ENCODE peak calls at places on chromosome 4, in ten cellular contexts. One of them, this sample, is unnamed.

GRCh38 chr4:144421056-144421455 is 224.9 kb upstream of the HHIP start:
- DNase-seq in OCI-LY7: no peak
- DNase-seq in C1 segment of cervical spinal cord: no peak
- DNase-seq in memory B cell: no peak
- DNase-seq in SJSA1: no peak
- DNase-seq in CD4-positive, alpha-beta T cell: no peak
- DNase-seq in occipital lobe: no peak
- DNase-seq in lower lobe of right lung: no peak
- DNase-seq in CD8-positive, alpha-beta T cell: no peak
- DNase-seq in fibroblast of lung: no peak
- DNase-seq in this sample: no peak

GRCh38 chr4:123350726-123351125 is 45.9 kb upstream of the SPRY1 start:
- DNase-seq in lower lobe of right lung: no peak
- DNase-seq in fibroblast of lung: no peak
- DNase-seq in SJSA1: no peak
- DNase-seq in CD4-positive, alpha-beta T cell: no peak
- DNase-seq in OCI-LY7: no peak
- DNase-seq in C1 segment of cervical spinal cord: no peak
- DNase-seq in occipital lobe: no peak
- DNase-seq in CD8-positive, alpha-beta T cell: no peak
- DNase-seq in memory B cell: no peak
- DNase-seq in this sample: no peak

GRCh38 chr4:25814323-25814722 is 48.5 kb downstream of the SEL1L3 start:
- DNase-seq in SJSA1: peak; percentile 41
- DNase-seq in lower lobe of right lung: peak; percentile 77
- DNase-seq in CD8-positive, alpha-beta T cell: no peak
- DNase-seq in C1 segment of cervical spinal cord: peak; percentile 28
- DNase-seq in occipital lobe: no peak
- DNase-seq in CD4-positive, alpha-beta T cell: no peak
- DNase-seq in memory B cell: no peak
- DNase-seq in OCI-LY7: no peak
- DNase-seq in fibroblast of lung: no peak
- DNase-seq in this sample: peak; percentile 51

GRCh38 chr4:22794731-22795130 is 102.0 kb downstream of the GBA3 start:
- DNase-seq in lower lobe of right lung: no peak
- DNase-seq in OCI-LY7: no peak
- DNase-seq in SJSA1: no peak
- DNase-seq in occipital lobe: no peak
- DNase-seq in CD4-positive, alpha-beta T cell: no peak
- DNase-seq in memory B cell: no peak
- DNase-seq in CD8-positive, alpha-beta T cell: no peak
- DNase-seq in C1 segment of cervical spinal cord: no peak
- DNase-seq in fibroblast of lung: no peak
- DNase-seq in this sample: no peak

GRCh38 chr4:184369871-184370270 is 104.5 kb downstream of the IRF2 start:
- DNase-seq in CD8-positive, alpha-beta T cell: no peak
- DNase-seq in CD4-positive, alpha-beta T cell: no peak
- DNase-seq in memory B cell: no peak
- DNase-seq in fibroblast of lung: no peak
- DNase-seq in lower lobe of right lung: no peak
- DNase-seq in OCI-LY7: no peak
- DNase-seq in SJSA1: no peak
- DNase-seq in occipital lobe: no peak
- DNase-seq in C1 segment of cervical spinal cord: no peak
- DNase-seq in this sample: no peak

GRCh38 chr4:36313687-36314086 is 32.3 kb downstream of the DTHD1 start:
- DNase-seq in memory B cell: no peak
- DNase-seq in lower lobe of right lung: no peak
- DNase-seq in CD4-positive, alpha-beta T cell: no peak
- DNase-seq in fibroblast of lung: no peak
- DNase-seq in occipital lobe: no peak
- DNase-seq in OCI-LY7: no peak
- DNase-seq in C1 segment of cervical spinal cord: no peak
- DNase-seq in SJSA1: no peak
- DNase-seq in CD8-positive, alpha-beta T cell: no peak
- DNase-seq in this sample: no peak

GRCh38 chr4:3369781-3370660 is 71.7 kb upstream of the HGFAC start:
- DNase-seq in fibroblast of lung: peak; percentile 62
- DNase-seq in lower lobe of right lung: peak; percentile 45
- DNase-seq in memory B cell: no peak
- DNase-seq in CD8-positive, alpha-beta T cell: no peak
- DNase-seq in C1 segment of cervical spinal cord: peak; percentile 32
- DNase-seq in occipital lobe: no peak
- DNase-seq in CD4-positive, alpha-beta T cell: no peak
- DNase-seq in OCI-LY7: no peak
- DNase-seq in SJSA1: peak; percentile 86
- DNase-seq in this sample: peak; percentile 72

GRCh38 chr4:177489847-177490246 is 47.6 kb upstream of the AGA start:
- DNase-seq in memory B cell: no peak
- DNase-seq in CD8-positive, alpha-beta T cell: no peak
- DNase-seq in SJSA1: no peak
- DNase-seq in OCI-LY7: no peak
- DNase-seq in fibroblast of lung: no peak
- DNase-seq in occipital lobe: no peak
- DNase-seq in lower lobe of right lung: no peak
- DNase-seq in C1 segment of cervical spinal cord: no peak
- DNase-seq in CD4-positive, alpha-beta T cell: no peak
- DNase-seq in this sample: no peak

GRCh38 chr4:140300271-140300970 is 73.0 kb upstream of the SCOC start:
- DNase-seq in lower lobe of right lung: no peak
- DNase-seq in memory B cell: no peak
- DNase-seq in OCI-LY7: no peak
- DNase-seq in CD4-positive, alpha-beta T cell: no peak
- DNase-seq in CD8-positive, alpha-beta T cell: no peak
- DNase-seq in SJSA1: peak; percentile 39
- DNase-seq in C1 segment of cervical spinal cord: no peak
- DNase-seq in fibroblast of lung: peak; percentile 78
- DNase-seq in occipital lobe: peak; percentile 16
- DNase-seq in this sample: no peak

GRCh38 chr4:28558871-28559270 is 1698.2 kb downstream of the STIM2 start:
- DNase-seq in SJSA1: no peak
- DNase-seq in C1 segment of cervical spinal cord: no peak
- DNase-seq in occipital lobe: no peak
- DNase-seq in CD4-positive, alpha-beta T cell: no peak
- DNase-seq in fibroblast of lung: no peak
- DNase-seq in lower lobe of right lung: no peak
- DNase-seq in OCI-LY7: no peak
- DNase-seq in CD8-positive, alpha-beta T cell: no peak
- DNase-seq in memory B cell: no peak
- DNase-seq in this sample: no peak

GRCh38 chr4:142040043-142040442 is 403.7 kb downstream of the IL15 start:
- DNase-seq in SJSA1: no peak
- DNase-seq in C1 segment of cervical spinal cord: no peak
- DNase-seq in CD4-positive, alpha-beta T cell: no peak
- DNase-seq in lower lobe of right lung: no peak
- DNase-seq in fibroblast of lung: no peak
- DNase-seq in occipital lobe: no peak
- DNase-seq in memory B cell: no peak
- DNase-seq in OCI-LY7: no peak
- DNase-seq in CD8-positive, alpha-beta T cell: no peak
- DNase-seq in this sample: no peak

GRCh38 chr4:149065753-149066152 is 623.5 kb upstream of the NR3C2 start:
- DNase-seq in CD8-positive, alpha-beta T cell: no peak
- DNase-seq in SJSA1: no peak
- DNase-seq in lower lobe of right lung: no peak
- DNase-seq in C1 segment of cervical spinal cord: no peak
- DNase-seq in CD4-positive, alpha-beta T cell: no peak
- DNase-seq in occipital lobe: no peak
- DNase-seq in memory B cell: no peak
- DNase-seq in OCI-LY7: peak; percentile 26
- DNase-seq in fibroblast of lung: no peak
- DNase-seq in this sample: no peak

GRCh38 chr4:84499065-84499982 is at the start of gene NKX6-1:
- DNase-seq in lower lobe of right lung: peak; percentile 60
- DNase-seq in CD8-positive, alpha-beta T cell: no peak
- DNase-seq in SJSA1: peak; percentile 90
- DNase-seq in OCI-LY7: no peak
- DNase-seq in CD4-positive, alpha-beta T cell: no peak
- DNase-seq in fibroblast of lung: peak; percentile 55
- DNase-seq in C1 segment of cervical spinal cord: peak; percentile 41
- DNase-seq in memory B cell: no peak
- DNase-seq in occipital lobe: no peak
- DNase-seq in this sample: no peak

GRCh38 chr4:47784222-47784621 is 53.6 kb downstream of the CORIN start:
- DNase-seq in C1 segment of cervical spinal cord: no peak
- DNase-seq in CD4-positive, alpha-beta T cell: no peak
- DNase-seq in CD8-positive, alpha-beta T cell: no peak
- DNase-seq in lower lobe of right lung: no peak
- DNase-seq in memory B cell: no peak
- DNase-seq in fibroblast of lung: no peak
- DNase-seq in OCI-LY7: no peak
- DNase-seq in SJSA1: no peak
- DNase-seq in occipital lobe: no peak
- DNase-seq in this sample: no peak

GRCh38 chr4:74805601-74806000 is 11.3 kb upstream of the BTC start:
- DNase-seq in memory B cell: no peak
- DNase-seq in occipital lobe: no peak
- DNase-seq in OCI-LY7: no peak
- DNase-seq in fibroblast of lung: peak; percentile 57
- DNase-seq in CD8-positive, alpha-beta T cell: no peak
- DNase-seq in C1 segment of cervical spinal cord: no peak
- DNase-seq in SJSA1: no peak
- DNase-seq in lower lobe of right lung: no peak
- DNase-seq in CD4-positive, alpha-beta T cell: no peak
- DNase-seq in this sample: no peak

GRCh38 chr4:98851806-98852205 is 77.1 kb downstream of the EIF4E start:
- DNase-seq in CD4-positive, alpha-beta T cell: no peak
- DNase-seq in memory B cell: no peak
- DNase-seq in lower lobe of right lung: no peak
- DNase-seq in CD8-positive, alpha-beta T cell: no peak
- DNase-seq in C1 segment of cervical spinal cord: no peak
- DNase-seq in OCI-LY7: no peak
- DNase-seq in SJSA1: peak; percentile 16
- DNase-seq in fibroblast of lung: peak; percentile 19
- DNase-seq in occipital lobe: no peak
- DNase-seq in this sample: no peak

GRCh38 chr4:153530284-153530995 is 64.3 kb downstream of the TMEM131L start:
- DNase-seq in CD8-positive, alpha-beta T cell: no peak
- DNase-seq in CD4-positive, alpha-beta T cell: no peak
- DNase-seq in OCI-LY7: no peak
- DNase-seq in occipital lobe: no peak
- DNase-seq in C1 segment of cervical spinal cord: no peak
- DNase-seq in memory B cell: no peak
- DNase-seq in SJSA1: no peak
- DNase-seq in fibroblast of lung: no peak
- DNase-seq in lower lobe of right lung: no peak
- DNase-seq in this sample: no peak

GRCh38 chr4:5636766-5637670 is 71.3 kb downstream of the EVC2 start:
- DNase-seq in CD8-positive, alpha-beta T cell: no peak
- DNase-seq in lower lobe of right lung: no peak
- DNase-seq in memory B cell: no peak
- DNase-seq in C1 segment of cervical spinal cord: no peak
- DNase-seq in CD4-positive, alpha-beta T cell: no peak
- DNase-seq in occipital lobe: no peak
- DNase-seq in fibroblast of lung: no peak
- DNase-seq in SJSA1: no peak
- DNase-seq in OCI-LY7: no peak
- DNase-seq in this sample: no peak

GRCh38 chr4:492412-492811 is 6.5 kb downstream of the ZNF721 start:
- DNase-seq in CD8-positive, alpha-beta T cell: no peak
- DNase-seq in fibroblast of lung: no peak
- DNase-seq in occipital lobe: no peak
- DNase-seq in SJSA1: no peak
- DNase-seq in lower lobe of right lung: no peak
- DNase-seq in CD4-positive, alpha-beta T cell: no peak
- DNase-seq in C1 segment of cervical spinal cord: no peak
- DNase-seq in memory B cell: no peak
- DNase-seq in OCI-LY7: no peak
- DNase-seq in this sample: no peak

GRCh38 chr4:93645120-93645519 is 183.4 kb upstream of the ATOH1 start:
- DNase-seq in C1 segment of cervical spinal cord: no peak
- DNase-seq in CD4-positive, alpha-beta T cell: no peak
- DNase-seq in lower lobe of right lung: no peak
- DNase-seq in OCI-LY7: no peak
- DNase-seq in CD8-positive, alpha-beta T cell: no peak
- DNase-seq in SJSA1: no peak
- DNase-seq in fibroblast of lung: no peak
- DNase-seq in occipital lobe: no peak
- DNase-seq in memory B cell: no peak
- DNase-seq in this sample: no peak

GRCh38 chr4:128229458-128229805 is 58.2 kb downstream of the PGRMC2 start:
- DNase-seq in C1 segment of cervical spinal cord: no peak
- DNase-seq in OCI-LY7: no peak
- DNase-seq in fibroblast of lung: peak; percentile 21
- DNase-seq in memory B cell: no peak
- DNase-seq in lower lobe of right lung: no peak
- DNase-seq in SJSA1: no peak
- DNase-seq in CD4-positive, alpha-beta T cell: no peak
- DNase-seq in CD8-positive, alpha-beta T cell: no peak
- DNase-seq in occipital lobe: no peak
- DNase-seq in this sample: no peak

GRCh38 chr4:21992330-21992729 is 43.8 kb upstream of the KCNIP4 start:
- DNase-seq in SJSA1: no peak
- DNase-seq in CD8-positive, alpha-beta T cell: no peak
- DNase-seq in CD4-positive, alpha-beta T cell: no peak
- DNase-seq in memory B cell: no peak
- DNase-seq in C1 segment of cervical spinal cord: no peak
- DNase-seq in lower lobe of right lung: no peak
- DNase-seq in occipital lobe: no peak
- DNase-seq in OCI-LY7: no peak
- DNase-seq in fibroblast of lung: peak; percentile 57
- DNase-seq in this sample: no peak

GRCh38 chr4:76600447-76600846 is 165.4 kb downstream of the SHROOM3 start:
- DNase-seq in OCI-LY7: no peak
- DNase-seq in memory B cell: no peak
- DNase-seq in C1 segment of cervical spinal cord: no peak
- DNase-seq in CD4-positive, alpha-beta T cell: no peak
- DNase-seq in lower lobe of right lung: no peak
- DNase-seq in occipital lobe: no peak
- DNase-seq in SJSA1: no peak
- DNase-seq in fibroblast of lung: no peak
- DNase-seq in CD8-positive, alpha-beta T cell: no peak
- DNase-seq in this sample: no peak

GRCh38 chr4:61200991-61201526 is 933 bp downstream of the ADGRL3 start:
- DNase-seq in OCI-LY7: no peak
- DNase-seq in fibroblast of lung: peak; percentile 49
- DNase-seq in CD4-positive, alpha-beta T cell: no peak
- DNase-seq in C1 segment of cervical spinal cord: peak; percentile 60
- DNase-seq in CD8-positive, alpha-beta T cell: no peak
- DNase-seq in occipital lobe: peak; percentile 45
- DNase-seq in memory B cell: no peak
- DNase-seq in SJSA1: no peak
- DNase-seq in lower lobe of right lung: no peak
- DNase-seq in this sample: no peak

GRCh38 chr4:76377922-76378321 is 43.0 kb downstream of the CCDC158 start:
- DNase-seq in lower lobe of right lung: peak; percentile 55
- DNase-seq in CD4-positive, alpha-beta T cell: peak; percentile 18
- DNase-seq in CD8-positive, alpha-beta T cell: peak; percentile 11
- DNase-seq in occipital lobe: no peak
- DNase-seq in SJSA1: peak; percentile 13
- DNase-seq in memory B cell: no peak
- DNase-seq in OCI-LY7: peak; percentile 4
- DNase-seq in C1 segment of cervical spinal cord: no peak
- DNase-seq in fibroblast of lung: peak; percentile 64
- DNase-seq in this sample: peak; percentile 30

GRCh38 chr4:70236125-70236524 is 6.3 kb upstream of the CSN3 start:
- DNase-seq in fibroblast of lung: peak; percentile 47
- DNase-seq in C1 segment of cervical spinal cord: no peak
- DNase-seq in memory B cell: no peak
- DNase-seq in CD4-positive, alpha-beta T cell: no peak
- DNase-seq in OCI-LY7: no peak
- DNase-seq in lower lobe of right lung: no peak
- DNase-seq in occipital lobe: no peak
- DNase-seq in CD8-positive, alpha-beta T cell: no peak
- DNase-seq in SJSA1: no peak
- DNase-seq in this sample: no peak

GRCh38 chr4:19936471-19936870 is 315.2 kb upstream of the SLIT2 start:
- DNase-seq in OCI-LY7: no peak
- DNase-seq in CD4-positive, alpha-beta T cell: no peak
- DNase-seq in SJSA1: peak; percentile 30
- DNase-seq in occipital lobe: no peak
- DNase-seq in CD8-positive, alpha-beta T cell: no peak
- DNase-seq in fibroblast of lung: peak; percentile 71
- DNase-seq in lower lobe of right lung: no peak
- DNase-seq in memory B cell: no peak
- DNase-seq in C1 segment of cervical spinal cord: no peak
- DNase-seq in this sample: no peak

GRCh38 chr4:66376921-66377320 is 706.6 kb upstream of the EPHA5 start:
- DNase-seq in SJSA1: no peak
- DNase-seq in CD4-positive, alpha-beta T cell: no peak
- DNase-seq in occipital lobe: no peak
- DNase-seq in fibroblast of lung: no peak
- DNase-seq in OCI-LY7: no peak
- DNase-seq in C1 segment of cervical spinal cord: no peak
- DNase-seq in CD8-positive, alpha-beta T cell: no peak
- DNase-seq in memory B cell: no peak
- DNase-seq in lower lobe of right lung: no peak
- DNase-seq in this sample: no peak